ENCODE peak calls at places on chromosome 1, in seven cellular contexts. G is GM23248, V is Caco-2, Y is SJSA1, H is WERI-Rb-1, A is cardiac fibroblast, F is osteoblast. B is an unnamed sample.

GRCh38 chr1:11692899-11693590 is 1.5 kb downstream of the DRAXIN start:
- DNase-seq in G (peak; percentile 95), V (no peak), Y (no peak), A (peak; percentile 86), H (no peak), F (peak; percentile 100), B (no peak)

GRCh38 chr1:224730950-224731349 is 114.8 kb downstream of the CNIH3 start:
- DNase-seq in F (no peak), G (peak; percentile 61), A (peak; percentile 35), V (no peak), Y (no peak), H (no peak), B (no peak)

GRCh38 chr1:218123968-218124367 is 161.1 kb upstream of the RRP15 start:
- DNase-seq in F (no peak), A (no peak), Y (no peak), G (no peak), V (no peak), H (no peak), B (peak; percentile 55)

GRCh38 chr1:233114159-233114558 is 163.7 kb downstream of the NTPCR start:
- DNase-seq in H (no peak), V (no peak), Y (no peak), A (peak; percentile 79), F (no peak), G (peak; percentile 50), B (no peak)

GRCh38 chr1:234666206-234666605 is 56.2 kb upstream of the IRF2BP2 start:
- DNase-seq in Y (no peak), G (no peak), H (no peak), A (no peak), F (no peak), V (no peak), B (no peak)

GRCh38 chr1:47527653-47528272 is 89.9 kb downstream of the FOXD2 start:
- DNase-seq in F (no peak), A (peak; percentile 20), G (peak; percentile 12), Y (no peak), V (no peak), H (no peak), B (peak; percentile 60)

GRCh38 chr1:54381524-54381923 is 24.7 kb downstream of the SSBP3 start:
- DNase-seq in A (no peak), F (no peak), H (no peak), Y (no peak), V (no peak), G (no peak), B (no peak)

GRCh38 chr1:196970182-196970581 is 7.2 kb upstream of the CFHR5 start:
- DNase-seq in Y (no peak), H (no peak), A (no peak), F (no peak), V (no peak), G (no peak), B (no peak)

DNA sequence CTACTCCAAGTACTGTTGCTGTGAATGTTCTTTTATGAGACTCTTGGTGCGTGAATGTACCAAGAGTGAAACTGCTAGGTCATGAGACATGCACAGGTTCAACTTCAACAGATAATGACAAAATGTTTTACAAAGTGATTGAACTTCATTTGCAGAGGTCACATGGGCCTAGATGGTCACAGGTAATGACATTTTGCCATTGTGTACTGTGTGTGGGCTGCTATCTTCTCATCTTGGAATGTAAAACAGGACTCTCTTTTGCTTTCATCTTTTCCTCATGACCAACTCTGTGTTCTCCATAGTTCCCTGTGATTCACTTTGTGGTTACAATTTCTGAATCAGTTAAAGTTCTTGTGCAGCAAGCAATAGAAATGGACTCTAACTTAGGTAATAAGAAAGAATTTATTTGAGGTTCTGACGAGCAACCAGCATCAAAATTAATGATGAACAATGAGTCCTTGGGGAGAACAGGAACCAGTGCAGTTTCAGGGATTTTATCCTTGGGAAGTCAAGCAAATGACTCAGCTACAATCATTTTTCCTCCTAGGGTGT is 16.2 kb upstream of the TSNAX start:
- DNase-seq in A (peak; percentile 83), G (peak; percentile 90), F (peak; percentile 85), Y (no peak), V (peak; percentile 39), H (no peak), B (no peak)
- H3K4me3 ChIP-seq in A (no peak overlapping the region), G (peak overlapping the region; percentile 17), F (no peak overlapping the region), Y (no peak overlapping the region), V (no peak overlapping the region), H (no peak overlapping the region), B (no peak overlapping the region)

GRCh38 chr1:17893891-17894631 is 138.9 kb downstream of the ACTL8 start:
- DNase-seq in A (peak; percentile 40), Y (no peak), V (no peak), G (no peak), H (no peak), F (no peak), B (peak; percentile 24)

GRCh38 chr1:17891205-17892110 is 136.3 kb downstream of the ACTL8 start:
- DNase-seq in V (no peak), G (no peak), Y (no peak), F (peak; percentile 85), A (no peak), H (no peak), B (peak; percentile 11)

GRCh38 chr1:17892851-17893250 is 137.7 kb downstream of the ACTL8 start:
- DNase-seq in H (no peak), Y (no peak), F (no peak), V (no peak), A (no peak), G (no peak), B (peak; percentile 37)

GRCh38 chr1:17890815-17891191 is 135.7 kb downstream of the ACTL8 start:
- DNase-seq in F (no peak), H (no peak), V (no peak), G (no peak), Y (no peak), A (no peak), B (no peak)

DNA sequence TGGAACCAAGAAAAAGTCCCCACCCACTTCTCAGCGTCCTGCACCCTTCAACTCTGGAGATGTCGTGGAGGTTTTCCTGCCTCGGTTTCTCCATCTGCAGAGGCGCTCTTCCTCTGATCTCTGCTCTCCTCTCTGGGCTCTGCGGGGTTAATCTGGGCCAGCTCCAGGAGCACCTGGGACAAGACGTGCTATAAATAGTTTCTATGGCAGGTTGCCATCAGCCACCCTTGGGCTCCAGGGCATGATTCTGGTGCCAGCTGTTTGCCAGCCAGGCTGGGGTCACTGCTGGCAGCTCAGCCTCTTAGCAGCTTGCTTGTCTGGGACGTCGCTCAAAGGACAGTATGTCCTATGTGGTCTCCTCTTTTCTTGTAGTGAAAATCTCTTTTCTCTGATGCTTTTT is 137.1 kb downstream of the ACTL8 start:
- DNase-seq in G (no peak), H (no peak), A (no peak), V (no peak), Y (no peak), F (no peak), B (no peak)
- H3K4me3 ChIP-seq in G (no peak overlapping the region), H (no peak overlapping the region), A (no peak overlapping the region), V (no peak overlapping the region), Y (no peak overlapping the region), F (no peak overlapping the region), B (no peak overlapping the region)

GRCh38 chr1:30654188-30654587 is 69.2 kb downstream of the MATN1 start:
- DNase-seq in V (no peak), A (no peak), Y (no peak), H (no peak), G (no peak), F (no peak), B (no peak)

GRCh38 chr1:30649321-30649991 is 73.9 kb downstream of the MATN1 start:
- DNase-seq in A (no peak), G (no peak), Y (no peak), H (no peak), F (no peak), V (no peak), B (no peak)

GRCh38 chr1:30650038-30650958 is 73.1 kb downstream of the MATN1 start:
- DNase-seq in Y (no peak), F (no peak), V (no peak), H (no peak), A (no peak), G (no peak), B (no peak)

GRCh38 chr1:30650959-30651320 is 72.4 kb downstream of the MATN1 start:
- DNase-seq in V (no peak), F (no peak), A (no peak), Y (no peak), G (peak; percentile 41), H (no peak), B (no peak)

DNA sequence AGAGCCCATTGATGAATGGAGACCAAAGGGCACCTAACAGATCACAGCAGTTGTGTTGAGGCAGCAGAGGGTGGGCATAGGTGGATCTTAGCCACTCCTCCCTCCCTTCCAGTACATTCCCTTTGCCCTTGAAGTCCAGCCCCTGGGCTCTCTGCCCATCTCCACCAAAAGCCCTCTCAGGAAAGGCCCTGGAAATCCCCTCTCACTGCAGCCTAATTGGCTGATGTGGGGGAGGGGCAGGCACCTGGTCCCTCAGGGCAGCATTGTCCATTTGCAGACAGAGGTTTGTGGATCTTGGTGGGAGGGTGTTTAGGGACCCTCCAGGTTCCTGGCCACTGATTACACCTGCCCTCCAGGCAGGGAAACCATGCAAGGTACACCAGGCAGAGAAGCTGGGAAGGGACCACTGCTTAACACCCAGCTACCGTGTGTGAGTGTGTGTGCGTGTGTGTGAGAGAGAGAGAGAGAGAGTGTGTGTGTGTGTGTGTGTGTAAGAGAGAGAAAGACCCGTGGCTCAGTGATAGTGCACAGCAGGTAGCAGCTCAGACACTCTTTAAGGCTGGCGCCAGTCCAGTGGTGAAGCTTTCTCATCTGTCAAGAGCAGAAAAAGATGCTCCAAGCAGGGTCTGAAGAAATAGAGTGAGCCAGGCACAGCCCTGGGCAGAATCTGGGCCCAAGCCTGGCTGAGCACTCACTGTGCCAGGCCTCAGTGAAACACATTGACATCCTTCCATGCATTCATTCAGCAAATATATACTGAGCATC is 71.1 kb downstream of the MATN1 start:
- DNase-seq in V (no peak), Y (no peak), G (no peak), F (no peak), A (no peak), H (no peak), B (peak; percentile 80)
- H3K4me3 ChIP-seq in V (no peak overlapping the region), Y (no peak overlapping the region), G (no peak overlapping the region), F (no peak overlapping the region), A (no peak overlapping the region), H (no peak overlapping the region), B (no peak overlapping the region)

GRCh38 chr1:1059494-1060280 is 14.4 kb downstream of the RNF223 start:
- DNase-seq in V (peak; percentile 86), F (peak; percentile 100), A (peak; percentile 69), Y (no peak), H (peak; percentile 85), G (peak; percentile 89), B (peak; percentile 100)

GRCh38 chr1:1060281-1061000 is 13.7 kb downstream of the RNF223 start:
- DNase-seq in A (no peak), H (no peak), G (no peak), V (no peak), Y (no peak), F (peak; percentile 92), B (peak; percentile 73)

GRCh38 chr1:1055841-1056736 is 18.0 kb downstream of the RNF223 start:
- DNase-seq in G (no peak), Y (no peak), F (no peak), H (no peak), A (no peak), V (no peak), B (no peak)

GRCh38 chr1:1058921-1059493 is 15.1 kb downstream of the RNF223 start:
- DNase-seq in Y (no peak), F (peak; percentile 91), H (peak; percentile 61), A (peak; percentile 20), G (peak; percentile 41), V (peak; percentile 53), B (peak; percentile 98)

DNA sequence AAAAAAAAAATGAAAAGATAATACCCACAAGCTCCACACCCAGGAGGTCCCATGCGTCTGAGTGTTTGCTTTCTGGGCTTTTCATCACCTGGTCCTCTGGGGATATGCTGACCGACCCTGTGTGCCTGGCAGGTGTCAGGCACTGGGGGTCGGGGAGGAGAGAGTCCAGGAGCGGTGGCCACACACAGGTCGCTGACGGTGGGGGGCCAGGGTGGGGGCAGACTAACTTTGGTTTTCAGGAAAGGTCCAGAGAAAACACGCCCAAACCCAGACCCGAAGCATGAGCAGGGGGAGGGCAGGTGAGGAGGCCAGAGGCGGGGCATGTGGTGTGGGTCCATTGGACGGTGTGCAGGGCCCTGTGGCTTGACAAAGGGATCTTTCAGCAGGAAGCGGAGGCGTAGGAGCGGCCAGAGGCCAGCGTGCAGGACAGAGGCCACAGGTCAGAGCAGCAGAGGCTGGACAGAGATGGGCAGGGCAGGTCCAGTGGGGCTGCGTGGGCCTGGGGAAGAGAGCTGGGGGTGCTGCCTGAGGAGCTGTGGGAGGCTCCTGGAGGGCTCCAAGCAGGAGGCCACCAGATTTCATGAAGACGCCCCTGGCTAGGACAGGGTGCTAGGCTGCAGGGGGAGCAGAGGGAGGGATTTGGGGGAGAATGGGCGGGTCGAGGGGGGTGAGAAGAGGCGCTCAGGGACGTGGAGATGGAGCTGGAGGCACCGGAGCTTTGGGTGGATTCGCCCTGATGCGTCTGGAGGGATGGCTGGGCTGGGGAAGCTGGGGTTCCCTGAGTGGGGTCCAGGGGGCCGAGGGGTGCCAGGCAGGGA is 15.8 kb downstream of the RNF223 start:
- DNase-seq in V (peak; percentile 80), F (peak; percentile 92), H (no peak), G (no peak), Y (no peak), A (no peak), B (peak; percentile 76)
- H3K4me3 ChIP-seq in V (peak overlapping the region; percentile 64), F (no peak overlapping the region), H (peak overlapping the region; percentile 45), G (no peak overlapping the region), Y (no peak overlapping the region), A (no peak overlapping the region), B (peak overlapping the region; percentile 59)

B was measured in H7.